ENCODE peak calls at places on chromosome 15, in eight cellular contexts. E is CMK, U is neuronal stem cell, D is EH, M is amniotic stem cell, V is EL, J is NAMALWA, H is tibial artery. Y is an unnamed sample.

GRCh38 chr15:38367476-38367875 is 86.5 kb upstream of the FAM98B start:
- DNase-seq in E (no peak), U (no peak), D (peak; percentile 36), M (no peak), V (no peak), J (no peak), H (no peak), Y (no peak)

GRCh38 chr15:57184502-57184901 is 191.8 kb upstream of the CGNL1 start:
- DNase-seq in E (no peak), U (no peak), D (no peak), M (no peak), V (no peak), J (no peak), H (no peak), Y (no peak)

GRCh38 chr15:66233487-66234415 is 19.8 kb downstream of the MEGF11 start:
- DNase-seq in E (no peak), U (no peak), D (peak; percentile 31), M (no peak), V (peak; percentile 27), J (no peak), H (no peak), Y (no peak)

GRCh38 chr15:32979710-32980109 is 214.8 kb downstream of the FMN1 start:
- DNase-seq in E (no peak), U (no peak), D (peak; percentile 98), M (peak; percentile 82), V (peak; percentile 91), J (no peak), H (no peak), Y (no peak)

GRCh38 chr15:69469467-69470191 is 17.0 kb downstream of the RPLP1 start:
- DNase-seq in E (no peak), U (no peak), D (peak; percentile 46), M (peak; percentile 32), V (peak; percentile 25), J (no peak), H (no peak), Y (no peak)

GRCh38 chr15:57060799-57061198 is 142.4 kb downstream of the TCF12 start:
- DNase-seq in E (no peak), U (no peak), D (peak; percentile 91), M (peak; percentile 21), V (peak; percentile 87), J (no peak), H (no peak), Y (no peak)

GRCh38 chr15:36415643-36416042 is 163.8 kb upstream of the CDIN1 start:
- DNase-seq in E (no peak), U (no peak), D (peak; percentile 81), M (no peak), V (peak; percentile 48), J (no peak), H (no peak), Y (no peak)

GRCh38 chr15:74723187-74723586 is 2.1 kb downstream of the CYP1A1 start:
- DNase-seq in E (no peak), U (no peak), D (no peak), M (no peak), V (no peak), J (no peak), H (no peak), Y (no peak)

GRCh38 chr15:98647026-98647773 is 1.1 kb upstream of the IGF1R start:
- DNase-seq in E (peak; percentile 79), U (peak; percentile 88), D (peak; percentile 58), M (no peak), V (peak; percentile 58), J (peak; percentile 93), H (no peak), Y (peak; percentile 50)

GRCh38 chr15:25803541-25803940 is 59.6 kb downstream of the ATP10A start:
- DNase-seq in E (no peak), U (no peak), D (no peak), M (no peak), V (no peak), J (no peak), H (no peak), Y (no peak)

GRCh38 chr15:37094542-37095196 is 5.7 kb downstream of the MEIS2 start:
- DNase-seq in E (no peak), U (peak; percentile 30), D (no peak), M (no peak), V (peak; percentile 26), J (no peak), H (no peak), Y (no peak)

GRCh38 chr15:100929641-100930042 is 10.5 kb downstream of the LRRK1 start:
- DNase-seq in E (no peak), U (no peak), D (peak; percentile 13), M (no peak), V (no peak), J (peak; percentile 85), H (no peak), Y (no peak)

GRCh38 chr15:60364306-60364924 is 33.4 kb downstream of the ANXA2 start:
- DNase-seq in E (no peak), U (no peak), D (peak; percentile 53), M (no peak), V (no peak), J (no peak), H (no peak), Y (no peak)

GRCh38 chr15:29364429-29365078 is 94.9 kb upstream of the NSMCE3 start:
- DNase-seq in E (no peak), U (no peak), D (peak; percentile 65), M (peak; percentile 5), V (peak; percentile 69), J (peak; percentile 16), H (no peak), Y (no peak)

GRCh38 chr15:31392761-31393401 is 66.2 kb downstream of the KLF13 start:
- DNase-seq in E (no peak), U (no peak), D (no peak), M (no peak), V (no peak), J (peak; percentile 28), H (no peak), Y (no peak)

GRCh38 chr15:57143511-57144078 is 225.2 kb downstream of the TCF12 start:
- DNase-seq in E (no peak), U (no peak), D (no peak), M (no peak), V (no peak), J (no peak), H (no peak), Y (no peak)

GRCh38 chr15:89898146-89898545 is 4.4 kb upstream of the AP3S2 start:
- DNase-seq in E (no peak), U (no peak), D (no peak), M (no peak), V (no peak), J (no peak), H (no peak), Y (no peak)

GRCh38 chr15:68304611-68305337 is 27.2 kb downstream of the FEM1B start:
- DNase-seq in E (no peak), U (no peak), D (peak; percentile 36), M (no peak), V (no peak), J (no peak), H (peak; percentile 15), Y (no peak)

GRCh38 chr15:91051248-91051647 is 28.9 kb upstream of the VPS33B start:
- DNase-seq in E (no peak), U (no peak), D (no peak), M (no peak), V (no peak), J (no peak), H (no peak), Y (no peak)